ENCODE peak calls at places on chromosomes 5 and 9, in five cellular contexts. W is HepG2, B is H1, X is NT2/D1, O is GM12878. E is an unnamed sample.

GRCh38 chr5:126900796-126901195 is 123.9 kb downstream of the LMNB1 start:
- DNase-seq in B (no peak), X (no peak), W (no peak), O (no peak), E (no peak)

GRCh38 chr9:103397868-103398600 is 402.9 kb downstream of the CYLC2 start:
- DNase-seq in W (peak), O (no peak), B (peak), X (peak), E (peak)

GRCh38 chr9:124197177-124198095 is 60.3 kb upstream of the NEK6 start:
- DNase-seq in O (peak), B (no peak), X (no peak), W (no peak), E (no peak)

GRCh38 chr5:169901896-169902295 is 78.4 kb downstream of the INSYN2B start:
- DNase-seq in X (no peak), B (no peak), O (peak), W (no peak), E (no peak)

GRCh38 chr9:33619666-33620404 is 95.8 kb downstream of the ANKRD18B start:
- DNase-seq in X (no peak), B (no peak), W (peak), O (no peak), E (no peak)

GRCh38 chr9:124506433-124506832 is 766 bp downstream of the NR5A1 start:
- DNase-seq in B (no peak), W (no peak), X (no peak), O (no peak), E (no peak)

GRCh38 chr5:93578813-93579560 is 2.0 kb downstream of the NR2F1-AS1 start:
- DNase-seq in O (no peak), B (no peak), W (no peak), X (no peak), E (no peak)

GRCh38 chr5:71621268-71621667 is 34.1 kb downstream of the MCCC2 start:
- DNase-seq in W (no peak), X (no peak), B (no peak), O (no peak), E (no peak)

GRCh38 chr5:376951-377325 is 55.4 kb downstream of the AHRR start:
- DNase-seq in B (no peak), O (no peak), X (no peak), W (no peak), E (no peak)

GRCh38 chr9:135501261-135502167 is 1.0 kb downstream of the MRPS2 start:
- DNase-seq in B (no peak), O (no peak), W (no peak), X (no peak), E (no peak)

GRCh38 chr9:23721466-23721865 is 104.6 kb downstream of the ELAVL2 start:
- DNase-seq in W (no peak), B (no peak), O (no peak), X (no peak), E (no peak)

DNA sequence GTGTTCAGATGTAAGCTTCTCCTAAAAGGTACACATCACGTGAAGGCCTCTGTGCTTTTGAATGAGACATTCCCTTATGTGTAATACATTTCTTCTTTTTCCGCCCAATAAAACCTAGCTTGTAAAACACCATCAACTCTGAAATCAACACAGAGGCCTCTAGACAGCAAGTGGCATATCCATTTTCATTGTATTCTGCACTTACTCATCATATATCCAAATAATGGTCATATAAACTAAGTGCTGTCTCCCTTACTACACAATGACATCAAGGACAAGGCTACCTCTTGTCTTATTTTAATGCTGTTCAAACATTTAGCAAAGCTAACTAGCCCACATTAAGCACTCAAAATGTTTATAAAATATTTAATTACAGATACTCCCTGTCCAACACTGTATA is 108.5 kb downstream of the ELAVL2 start:
- DNase-seq in B (no peak), X (no peak), O (no peak), W (no peak), E (peak)
- TF ChIP-seq SUZ12 in B (no peak), X (no peak), O (no peak), W (no peak), E (no peak)

DNA sequence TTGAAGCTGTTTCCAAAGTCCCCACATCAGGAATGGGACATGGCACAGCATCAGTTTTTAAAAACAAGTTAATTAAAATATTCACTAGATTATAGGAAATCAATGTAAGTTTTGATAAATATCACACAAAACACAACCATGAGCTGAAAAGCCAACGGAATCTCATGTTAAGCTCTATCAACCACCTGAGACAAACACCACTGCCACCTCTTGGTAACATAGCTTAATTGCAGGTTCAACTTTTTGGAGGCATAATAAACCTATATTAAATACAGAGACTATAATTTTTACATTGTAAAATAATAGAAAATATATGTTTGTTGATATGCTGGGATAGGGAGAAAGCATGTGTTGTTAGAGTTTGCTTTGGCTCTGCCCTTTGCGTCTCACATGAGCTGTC is 126.1 kb downstream of the SV2C start:
- DNase-seq in X (no peak), O (no peak), W (no peak), B (no peak), E (no peak)
- TF ChIP-seq SUZ12 in X (no peak), O (no peak), W (no peak), B (no peak), E (no peak)

GRCh38 chr5:81579525-81579924 is 171.4 kb downstream of the SSBP2 start:
- DNase-seq in X (no peak), O (no peak), W (no peak), B (no peak), E (no peak)

GRCh38 chr5:81577091-81577490 is 173.8 kb downstream of the SSBP2 start:
- DNase-seq in B (no peak), O (no peak), W (no peak), X (no peak), E (no peak)

GRCh38 chr5:81572201-81572600 is 178.3 kb upstream of the ACOT12 start:
- DNase-seq in X (no peak), B (no peak), W (no peak), O (no peak), E (no peak)

GRCh38 chr5:81575924-81576323 is 175.0 kb downstream of the SSBP2 start:
- DNase-seq in X (no peak), W (no peak), O (no peak), B (no peak), E (no peak)
- TF ChIP-seq SUZ12 in X (no peak), W (no peak), O (no peak), B (no peak), E (no peak)

GRCh38 chr5:76199321-76200318 is 116.4 kb downstream of the SV2C start:
- DNase-seq in O (no peak), W (no peak), B (no peak), X (no peak), E (no peak)
- TF ChIP-seq SUZ12 in O (no peak), W (no peak), B (no peak), X (no peak), E (no peak)

GRCh38 chr5:67303356-67303755 is 106.8 kb upstream of the CD180 start:
- DNase-seq in X (no peak), W (no peak), O (no peak), B (no peak), E (no peak)

GRCh38 chr5:67297802-67298532 is 101.4 kb upstream of the CD180 start:
- DNase-seq in B (no peak), W (no peak), X (no peak), O (no peak), E (no peak)

GRCh38 chr5:67300321-67300720 is 103.7 kb upstream of the CD180 start:
- DNase-seq in O (no peak), B (no peak), X (no peak), W (no peak), E (no peak)

GRCh38 chr5:67299317-67299716 is 102.7 kb upstream of the CD180 start:
- DNase-seq in O (no peak), X (no peak), W (no peak), B (no peak), E (no peak)

DNA sequence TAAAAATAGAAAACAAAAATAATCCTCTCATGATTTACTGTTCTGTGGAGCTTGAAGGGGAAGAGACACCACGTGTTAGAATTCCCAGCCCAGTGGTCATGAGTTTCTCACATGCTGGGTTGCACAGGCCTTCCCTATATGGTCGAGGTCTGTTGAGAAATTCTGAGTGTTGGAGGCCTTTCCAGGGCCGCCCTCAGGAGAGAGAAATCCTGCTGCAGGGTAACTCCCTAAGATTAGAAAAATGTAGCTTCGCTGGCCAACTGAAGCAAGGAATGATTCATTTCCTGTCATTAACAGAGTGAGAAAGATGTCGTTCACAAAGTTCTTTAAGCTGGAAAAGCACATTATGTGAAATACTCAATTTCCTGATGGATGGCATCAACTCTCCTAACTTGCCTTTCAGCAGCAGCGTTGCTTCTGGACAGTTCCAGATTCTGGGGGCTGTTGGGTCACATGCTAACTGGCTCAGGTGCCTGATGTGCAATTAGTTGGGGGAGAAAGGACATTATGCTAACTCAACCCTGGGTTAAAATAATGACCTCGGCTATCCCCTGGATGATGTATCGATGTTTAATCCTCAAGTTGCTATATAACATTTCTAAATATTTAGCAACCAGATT is 104.8 kb upstream of the CD180 start:
- DNase-seq in B (no peak), W (no peak), O (no peak), X (no peak), E (no peak)
- TF ChIP-seq SUZ12 in B (no peak), W (no peak), O (no peak), X (no peak), E (no peak)

DNA sequence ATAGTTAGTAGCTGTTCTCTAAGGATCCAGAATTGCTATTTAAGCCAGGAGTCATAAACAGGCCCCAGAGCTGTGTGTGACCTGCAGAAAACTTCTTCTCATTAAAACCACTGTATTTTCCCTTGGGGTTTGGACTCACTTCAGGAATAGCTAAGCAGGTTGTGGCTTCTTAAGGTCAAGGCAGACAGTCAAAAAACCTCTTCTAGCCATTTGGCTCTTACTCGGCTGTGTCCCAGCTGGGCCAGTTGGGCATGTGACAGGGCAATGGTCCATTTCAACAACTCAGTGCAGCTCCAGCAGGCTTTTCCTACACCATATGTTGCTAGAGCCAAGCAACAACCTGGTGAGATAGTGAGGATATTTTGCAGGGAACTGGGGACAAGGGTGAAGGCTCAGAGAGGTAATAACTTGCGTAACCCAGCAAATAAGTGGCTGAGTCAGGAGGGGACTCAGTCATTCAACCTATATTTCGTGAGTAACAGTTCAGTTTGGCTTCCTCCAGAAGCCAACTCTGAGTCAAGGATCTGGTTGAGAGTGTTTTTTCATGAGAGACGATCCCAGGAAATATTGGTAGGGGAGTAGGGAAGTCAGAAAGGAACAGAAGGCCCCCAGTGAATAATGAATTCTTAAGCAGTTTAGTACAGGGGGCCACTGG is 115.4 kb upstream of the PPP2R2B start:
- DNase-seq in B (no peak), O (no peak), W (no peak), X (no peak), E (no peak)
- TF ChIP-seq SUZ12 in B (no peak), O (no peak), W (no peak), X (no peak), E (no peak)

GRCh38 chr9:133461975-133462374 is 2.2 kb downstream of the CACFD1 start:
- DNase-seq in B (no peak), O (no peak), X (no peak), W (peak), E (no peak)
- TF ChIP-seq SUZ12 in B (no peak), O (no peak), X (no peak), W (no peak), E (no peak)

GRCh38 chr5:88452820-88453219 is 184.2 kb upstream of the TMEM161B start:
- DNase-seq in X (no peak), O (no peak), W (no peak), B (no peak), E (no peak)
- TF ChIP-seq SUZ12 in X (no peak), O (no peak), W (no peak), B (no peak), E (no peak)

E was measured in HEK293T.